ENCODE peak calls at places on chromosomes 13 and 19, in eight cellular contexts. One of them, this sample, is unnamed.

GRCh38 chr19:42201489-42202289 is 15.8 kb downstream of the DEDD2 start:
- DNase-seq in IMR-90: no peak
- DNase-seq in colonic mucosa: no peak
- DNase-seq in foreskin fibroblast: no peak
- DNase-seq in GM12865: peak
- DNase-seq in fibroblast of villous mesenchyme: no peak
- DNase-seq in PC-3: no peak
- DNase-seq in neural progenitor cell: no peak
- DNase-seq in this sample: no peak

GRCh38 chr19:29517946-29518345 is 7.8 kb upstream of the VSTM2B start:
- DNase-seq in colonic mucosa: no peak
- DNase-seq in GM12865: no peak
- DNase-seq in IMR-90: no peak
- DNase-seq in neural progenitor cell: no peak
- DNase-seq in fibroblast of villous mesenchyme: no peak
- DNase-seq in foreskin fibroblast: no peak
- DNase-seq in PC-3: no peak
- DNase-seq in this sample: no peak

GRCh38 chr19:37933965-37934364 is 27.0 kb downstream of the SIPA1L3 start:
- DNase-seq in colonic mucosa: no peak
- DNase-seq in GM12865: no peak
- DNase-seq in fibroblast of villous mesenchyme: no peak
- DNase-seq in neural progenitor cell: no peak
- DNase-seq in foreskin fibroblast: no peak
- DNase-seq in IMR-90: peak
- DNase-seq in PC-3: no peak
- DNase-seq in this sample: peak

GRCh38 chr13:101627556-101627943 is 175.1 kb downstream of the ITGBL1 start:
- DNase-seq in foreskin fibroblast: no peak
- DNase-seq in colonic mucosa: no peak
- DNase-seq in fibroblast of villous mesenchyme: peak
- DNase-seq in IMR-90: peak
- DNase-seq in PC-3: peak
- DNase-seq in GM12865: peak
- DNase-seq in neural progenitor cell: no peak
- DNase-seq in this sample: no peak

GRCh38 chr13:111114362-111115050 is 604 bp upstream of the ARHGEF7 start:
- DNase-seq in fibroblast of villous mesenchyme: peak
- DNase-seq in IMR-90: peak
- DNase-seq in PC-3: no peak
- DNase-seq in neural progenitor cell: peak
- DNase-seq in foreskin fibroblast: peak
- DNase-seq in GM12865: peak
- DNase-seq in colonic mucosa: no peak
- DNase-seq in this sample: peak

GRCh38 chr13:48038763-48039162 is 1.2 kb downstream of the NUDT15 start:
- DNase-seq in GM12865: peak
- DNase-seq in IMR-90: no peak
- DNase-seq in colonic mucosa: no peak
- DNase-seq in PC-3: peak
- DNase-seq in fibroblast of villous mesenchyme: no peak
- DNase-seq in foreskin fibroblast: no peak
- DNase-seq in neural progenitor cell: peak
- DNase-seq in this sample: no peak

GRCh38 chr13:76711515-76712182 is 174.6 kb downstream of the KCTD12 start:
- DNase-seq in foreskin fibroblast: peak
- DNase-seq in PC-3: peak
- DNase-seq in colonic mucosa: no peak
- DNase-seq in GM12865: no peak
- DNase-seq in fibroblast of villous mesenchyme: peak
- DNase-seq in IMR-90: peak
- DNase-seq in neural progenitor cell: no peak
- DNase-seq in this sample: peak

GRCh38 chr13:78032132-78032531 is 113.5 kb upstream of the EDNRB start:
- DNase-seq in neural progenitor cell: no peak
- DNase-seq in IMR-90: no peak
- DNase-seq in GM12865: no peak
- DNase-seq in colonic mucosa: no peak
- DNase-seq in PC-3: no peak
- DNase-seq in foreskin fibroblast: no peak
- DNase-seq in fibroblast of villous mesenchyme: no peak
- DNase-seq in this sample: peak

GRCh38 chr19:4660181-4660791 is 9.9 kb downstream of the MYDGF start:
- DNase-seq in PC-3: peak
- DNase-seq in IMR-90: no peak
- DNase-seq in GM12865: no peak
- DNase-seq in foreskin fibroblast: no peak
- DNase-seq in fibroblast of villous mesenchyme: no peak
- DNase-seq in neural progenitor cell: peak
- DNase-seq in colonic mucosa: peak
- DNase-seq in this sample: no peak

GRCh38 chr13:110446570-110446880 is 115.0 kb downstream of the RAB20 start:
- DNase-seq in GM12865: no peak
- DNase-seq in colonic mucosa: no peak
- DNase-seq in fibroblast of villous mesenchyme: no peak
- DNase-seq in foreskin fibroblast: no peak
- DNase-seq in IMR-90: no peak
- DNase-seq in PC-3: peak
- DNase-seq in neural progenitor cell: no peak
- DNase-seq in this sample: no peak

GRCh38 chr13:83377486-83377885 is 504.8 kb downstream of the SLITRK1 start:
- DNase-seq in fibroblast of villous mesenchyme: peak
- DNase-seq in neural progenitor cell: no peak
- DNase-seq in colonic mucosa: no peak
- DNase-seq in PC-3: no peak
- DNase-seq in IMR-90: peak
- DNase-seq in foreskin fibroblast: peak
- DNase-seq in GM12865: no peak
- DNase-seq in this sample: peak

GRCh38 chr13:92354583-92354982 is 872.0 kb upstream of the GPC6 start:
- DNase-seq in GM12865: no peak
- DNase-seq in PC-3: no peak
- DNase-seq in neural progenitor cell: no peak
- DNase-seq in foreskin fibroblast: no peak
- DNase-seq in fibroblast of villous mesenchyme: no peak
- DNase-seq in colonic mucosa: no peak
- DNase-seq in IMR-90: no peak
- DNase-seq in this sample: peak
- H3K4me3 ChIP-seq in GM12865: no peak
- H3K4me3 ChIP-seq in PC-3: no peak
- H3K4me3 ChIP-seq in neural progenitor cell: no peak
- H3K4me3 ChIP-seq in foreskin fibroblast: no peak
- H3K4me3 ChIP-seq in fibroblast of villous mesenchyme: no peak
- H3K4me3 ChIP-seq in colonic mucosa: no peak
- H3K4me3 ChIP-seq in IMR-90: no peak
- H3K4me3 ChIP-seq in this sample: no peak

GRCh38 chr19:58573658-58574164 is 576 bp upstream of the MZF1 start:
- DNase-seq in colonic mucosa: no peak
- DNase-seq in foreskin fibroblast: no peak
- DNase-seq in GM12865: no peak
- DNase-seq in IMR-90: no peak
- DNase-seq in neural progenitor cell: no peak
- DNase-seq in PC-3: no peak
- DNase-seq in fibroblast of villous mesenchyme: no peak
- DNase-seq in this sample: no peak

GRCh38 chr19:58578430-58578925 is 5.3 kb upstream of the MZF1 start:
- DNase-seq in IMR-90: no peak
- DNase-seq in foreskin fibroblast: no peak
- DNase-seq in fibroblast of villous mesenchyme: no peak
- DNase-seq in PC-3: no peak
- DNase-seq in colonic mucosa: no peak
- DNase-seq in neural progenitor cell: no peak
- DNase-seq in GM12865: no peak
- DNase-seq in this sample: no peak

GRCh38 chr19:58572818-58573657 is at the start of gene MZF1:
- DNase-seq in IMR-90: peak
- DNase-seq in foreskin fibroblast: peak
- DNase-seq in fibroblast of villous mesenchyme: peak
- DNase-seq in neural progenitor cell: peak
- DNase-seq in GM12865: peak
- DNase-seq in PC-3: peak
- DNase-seq in colonic mucosa: peak
- DNase-seq in this sample: peak

GRCh38 chr19:58577581-58578429 is 4.7 kb upstream of the MZF1 start:
- DNase-seq in foreskin fibroblast: no peak
- DNase-seq in IMR-90: no peak
- DNase-seq in colonic mucosa: peak
- DNase-seq in fibroblast of villous mesenchyme: no peak
- DNase-seq in GM12865: no peak
- DNase-seq in PC-3: no peak
- DNase-seq in neural progenitor cell: no peak
- DNase-seq in this sample: no peak

GRCh38 chr19:58575183-58576041 is 2.3 kb upstream of the MZF1 start:
- DNase-seq in fibroblast of villous mesenchyme: peak
- DNase-seq in PC-3: peak
- DNase-seq in GM12865: peak
- DNase-seq in foreskin fibroblast: peak
- DNase-seq in IMR-90: peak
- DNase-seq in neural progenitor cell: peak
- DNase-seq in colonic mucosa: peak
- DNase-seq in this sample: peak
- TF ChIP-seq CTCF in fibroblast of villous mesenchyme: no peak
- TF ChIP-seq CTCF in PC-3: no peak
- TF ChIP-seq CTCF in GM12865: peak
- TF ChIP-seq CTCF in foreskin fibroblast: no peak
- TF ChIP-seq CTCF in IMR-90: peak
- TF ChIP-seq CTCF in neural progenitor cell: no peak
- TF ChIP-seq CTCF in colonic mucosa: no peak
- TF ChIP-seq CTCF in this sample: no peak

DNA sequence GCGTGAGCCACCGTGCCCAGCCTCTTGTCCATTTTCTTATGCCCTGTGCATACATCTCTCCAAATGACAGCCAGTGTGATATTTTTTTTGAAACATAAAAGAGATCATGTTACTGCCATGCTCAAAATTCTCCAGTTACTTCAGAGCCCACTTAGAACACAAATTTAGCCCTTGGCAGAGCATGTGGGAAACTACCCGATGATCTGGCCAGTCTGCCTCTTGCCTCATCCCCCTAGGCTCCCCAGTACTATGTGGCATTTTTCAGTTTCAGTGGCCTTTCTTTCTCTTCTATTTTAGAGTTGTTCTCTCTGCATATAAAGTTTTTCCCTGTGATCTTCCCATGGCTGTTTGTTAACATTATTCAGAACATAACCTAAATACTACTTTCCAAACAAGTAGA is 323.0 kb downstream of the GPC5 start:
- DNase-seq in IMR-90: no peak
- DNase-seq in neural progenitor cell: no peak
- DNase-seq in fibroblast of villous mesenchyme: no peak
- DNase-seq in PC-3: no peak
- DNase-seq in GM12865: no peak
- DNase-seq in colonic mucosa: no peak
- DNase-seq in foreskin fibroblast: no peak
- DNase-seq in this sample: no peak
- H3K4me3 ChIP-seq in IMR-90: no peak
- H3K4me3 ChIP-seq in neural progenitor cell: no peak
- H3K4me3 ChIP-seq in fibroblast of villous mesenchyme: no peak
- H3K4me3 ChIP-seq in PC-3: no peak
- H3K4me3 ChIP-seq in GM12865: no peak
- H3K4me3 ChIP-seq in colonic mucosa: no peak
- H3K4me3 ChIP-seq in foreskin fibroblast: no peak
- H3K4me3 ChIP-seq in this sample: no peak

DNA sequence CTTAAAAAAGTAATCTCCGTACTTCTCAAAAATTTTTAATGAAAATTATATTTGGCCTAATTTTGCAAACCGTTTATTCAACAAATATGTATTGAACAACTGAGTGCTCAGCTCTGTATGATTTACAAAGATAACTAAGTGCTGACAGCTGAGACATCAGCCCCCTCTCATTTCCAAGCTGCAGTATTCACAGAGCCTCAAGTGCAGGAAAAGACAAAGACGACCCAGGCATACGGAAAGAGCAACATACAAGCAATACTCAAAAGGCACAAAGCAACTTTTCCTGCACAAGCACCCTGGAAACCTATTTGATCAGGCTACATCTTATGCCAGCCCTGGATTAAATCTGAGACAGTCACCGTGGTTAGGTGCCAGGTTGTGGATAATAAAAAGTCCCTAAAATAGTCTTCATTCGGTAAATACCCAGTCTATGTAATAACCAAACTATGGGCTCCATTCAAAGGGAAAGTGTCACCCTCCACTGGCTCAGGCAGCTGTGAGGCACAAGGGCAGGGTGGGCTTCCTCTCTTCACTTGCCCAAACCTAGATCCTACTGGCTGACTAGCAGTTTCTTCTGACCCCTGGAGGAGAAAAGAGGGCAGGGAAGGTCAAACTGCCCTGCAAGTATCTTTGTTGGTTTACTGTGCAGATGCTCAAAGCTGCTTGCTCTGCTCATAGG is 65.5 kb downstream of the TBC1D4 start:
- DNase-seq in PC-3: no peak
- DNase-seq in foreskin fibroblast: no peak
- DNase-seq in fibroblast of villous mesenchyme: no peak
- DNase-seq in GM12865: peak
- DNase-seq in colonic mucosa: no peak
- DNase-seq in IMR-90: no peak
- DNase-seq in neural progenitor cell: no peak
- DNase-seq in this sample: no peak
- TF ChIP-seq CTCF in PC-3: no peak
- TF ChIP-seq CTCF in foreskin fibroblast: no peak
- TF ChIP-seq CTCF in fibroblast of villous mesenchyme: no peak
- TF ChIP-seq CTCF in GM12865: peak
- TF ChIP-seq CTCF in colonic mucosa: no peak
- TF ChIP-seq CTCF in IMR-90: no peak
- TF ChIP-seq CTCF in neural progenitor cell: peak
- TF ChIP-seq CTCF in this sample: no peak

GRCh38 chr19:18443406-18443805 is 5.5 kb upstream of the ISYNA1 start:
- DNase-seq in foreskin fibroblast: no peak
- DNase-seq in IMR-90: no peak
- DNase-seq in fibroblast of villous mesenchyme: no peak
- DNase-seq in colonic mucosa: no peak
- DNase-seq in GM12865: no peak
- DNase-seq in PC-3: no peak
- DNase-seq in neural progenitor cell: no peak
- DNase-seq in this sample: no peak
- H3K4me3 ChIP-seq in foreskin fibroblast: no peak
- H3K4me3 ChIP-seq in IMR-90: no peak
- H3K4me3 ChIP-seq in fibroblast of villous mesenchyme: no peak
- H3K4me3 ChIP-seq in colonic mucosa: no peak
- H3K4me3 ChIP-seq in GM12865: no peak
- H3K4me3 ChIP-seq in PC-3: no peak
- H3K4me3 ChIP-seq in neural progenitor cell: no peak
- H3K4me3 ChIP-seq in this sample: no peak

This sample was measured in fibroblast of pulmonary artery.